ENCODE peak calls at places on chromosomes 2 and 18, in seven cellular contexts. F, W, Y, B, T, J and O are unnamed samples.

GRCh38 chr2:29011650-29012060 is 30.6 kb downstream of the TOGARAM2 start:
- DNase-seq in F (peak), W (no peak), Y (no peak), B (no peak), T (no peak), J (no peak), O (no peak)

GRCh38 chr2:230868151-230868946 is 3.6 kb downstream of the ITM2C start:
- DNase-seq in F (no peak), W (no peak), Y (no peak), B (no peak), T (peak), J (no peak), O (peak)

GRCh38 chr2:75799859-75800258 is 89.1 kb upstream of the GCFC2 start:
- DNase-seq in F (no peak), W (no peak), Y (no peak), B (no peak), T (no peak), J (no peak), O (no peak)

GRCh38 chr2:126784636-126785035 is 114.1 kb upstream of the TEX51 start:
- DNase-seq in F (no peak), W (no peak), Y (no peak), B (no peak), T (no peak), J (no peak), O (no peak)

GRCh38 chr2:179239194-179239593 is 25.4 kb downstream of the SESTD1 start:
- DNase-seq in F (no peak), W (no peak), Y (no peak), B (peak), T (no peak), J (peak), O (no peak)

GRCh38 chr18:67608909-67609308 is 92.4 kb upstream of the DSEL start:
- DNase-seq in F (no peak), W (no peak), Y (no peak), B (no peak), T (no peak), J (peak), O (no peak)

GRCh38 chr2:275457-275856 is 10.7 kb downstream of the ACP1 start:
- DNase-seq in F (no peak), W (no peak), Y (peak), B (no peak), T (no peak), J (no peak), O (no peak)

GRCh38 chr18:58792086-58792485 is 72.6 kb upstream of the ZNF532 start:
- DNase-seq in F (no peak), W (no peak), Y (no peak), B (no peak), T (no peak), J (no peak), O (no peak)

GRCh38 chr2:210399440-210400041 is 77.0 kb downstream of the LANCL1 start:
- DNase-seq in F (no peak), W (no peak), Y (peak), B (no peak), T (no peak), J (peak), O (no peak)
- TF ChIP-seq CTCF in F (no peak), W (peak), Y (peak), B (peak), T (peak), J (peak), O (no peak)

DNA sequence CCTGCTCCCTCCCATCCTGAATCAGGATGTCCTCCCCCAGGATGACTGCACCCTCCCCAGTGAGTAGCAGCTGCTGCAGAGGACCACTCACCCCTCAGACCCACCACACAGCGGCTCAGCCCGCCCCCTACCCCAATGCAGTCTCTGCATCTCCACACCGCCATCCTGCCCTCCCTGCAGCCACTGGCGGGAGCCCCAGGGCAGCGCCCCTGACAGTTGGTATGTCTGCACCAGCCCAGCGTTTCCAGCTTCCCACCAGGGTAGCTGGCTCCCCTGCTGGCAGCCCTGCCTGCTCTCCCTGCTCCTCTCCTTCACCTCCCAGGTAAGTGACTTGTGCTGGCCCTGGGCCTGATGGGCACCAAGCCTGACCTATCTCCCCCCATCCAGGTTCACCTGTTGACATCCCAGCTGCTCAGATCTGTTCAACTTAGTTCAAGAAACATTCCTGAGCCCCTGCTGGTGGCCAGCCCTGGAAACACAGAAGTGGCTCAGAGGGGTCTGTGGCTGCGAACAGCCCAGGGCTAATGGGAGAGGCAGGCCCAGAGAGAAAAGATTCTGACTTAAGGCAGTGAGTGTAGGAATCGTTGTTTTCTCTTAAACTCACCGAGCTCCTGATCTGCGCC is 117.7 kb upstream of the RAB6C start:
- DNase-seq in F (no peak), W (no peak), Y (no peak), B (no peak), T (no peak), J (no peak), O (no peak)
- TF ChIP-seq CTCF in F (no peak), W (no peak), Y (no peak), B (no peak), T (no peak), J (no peak), O (no peak)

GRCh38 chr2:20627712-20628380 is 23.1 kb downstream of the HS1BP3 start:
- DNase-seq in F (no peak), W (no peak), Y (no peak), B (no peak), T (no peak), J (no peak), O (no peak)

GRCh38 chr2:20626698-20627471 is 24.0 kb downstream of the HS1BP3 start:
- DNase-seq in F (no peak), W (no peak), Y (no peak), B (no peak), T (no peak), J (no peak), O (peak)

GRCh38 chr2:20624884-20625485 is 25.9 kb downstream of the HS1BP3 start:
- DNase-seq in F (no peak), W (no peak), Y (no peak), B (no peak), T (no peak), J (no peak), O (no peak)

GRCh38 chr2:20625491-20625919 is 25.4 kb downstream of the HS1BP3 start:
- DNase-seq in F (no peak), W (no peak), Y (no peak), B (no peak), T (no peak), J (no peak), O (no peak)

DNA sequence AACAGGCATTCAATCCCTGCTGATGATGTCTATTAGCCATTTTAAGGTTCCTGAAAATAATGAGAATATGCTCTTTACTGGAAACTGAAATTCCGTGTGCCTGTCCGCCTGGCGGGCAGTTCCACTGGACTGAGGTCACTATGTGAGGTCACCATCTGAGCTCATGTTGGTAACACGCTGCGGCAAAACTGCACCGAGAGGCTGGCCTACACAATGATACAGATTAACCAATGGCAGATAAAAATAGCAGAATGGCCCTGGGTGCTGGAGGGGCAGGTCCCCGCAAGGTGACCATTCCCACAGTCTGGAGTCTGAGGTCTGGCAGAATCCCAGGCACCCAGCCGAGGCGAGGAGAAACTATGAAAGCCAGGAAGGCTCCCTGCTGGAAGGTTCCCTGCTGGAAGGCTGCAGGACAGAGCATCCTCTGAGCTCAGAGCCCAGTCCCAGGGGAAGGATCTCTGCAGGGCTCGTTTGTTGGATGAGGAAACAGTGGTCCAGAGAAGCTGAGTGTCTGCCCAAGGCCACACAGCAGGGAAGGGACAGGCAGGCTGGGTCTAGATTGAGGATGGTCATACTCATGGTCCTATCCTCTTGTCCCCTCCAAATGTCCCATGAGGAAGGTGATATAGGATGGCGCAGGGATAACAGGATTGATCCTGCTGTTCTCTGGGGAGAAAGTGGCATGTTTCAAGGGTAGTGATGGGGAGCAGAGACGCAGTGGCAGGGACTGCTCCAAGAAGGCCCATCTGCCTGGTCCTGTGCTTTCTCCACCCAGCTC is 24.8 kb downstream of the HS1BP3 start:
- DNase-seq in F (no peak), W (no peak), Y (no peak), B (no peak), T (no peak), J (no peak), O (no peak)
- TF ChIP-seq CTCF in F (no peak), W (no peak), Y (no peak), B (no peak), T (no peak), J (no peak), O (no peak)

GRCh38 chr2:125656190-125656589 is 999.8 kb upstream of the GYPC start:
- DNase-seq in F (no peak), W (no peak), Y (no peak), B (no peak), T (no peak), J (no peak), O (no peak)
- TF ChIP-seq CTCF in F (no peak), W (no peak), Y (peak), B (no peak), T (peak), J (no peak), O (no peak)

GRCh38 chr18:48563027-48563426 is 24.2 kb downstream of the CTIF start:
- DNase-seq in F (no peak), W (no peak), Y (no peak), B (no peak), T (no peak), J (peak), O (no peak)

GRCh38 chr18:48560491-48560890 is 21.7 kb downstream of the CTIF start:
- DNase-seq in F (no peak), W (no peak), Y (no peak), B (no peak), T (no peak), J (no peak), O (no peak)

GRCh38 chr18:48565105-48565504 is 26.3 kb downstream of the CTIF start:
- DNase-seq in F (no peak), W (no peak), Y (no peak), B (no peak), T (no peak), J (no peak), O (no peak)

GRCh38 chr18:48564139-48564538 is 25.3 kb downstream of the CTIF start:
- DNase-seq in F (no peak), W (no peak), Y (no peak), B (no peak), T (no peak), J (no peak), O (no peak)

DNA sequence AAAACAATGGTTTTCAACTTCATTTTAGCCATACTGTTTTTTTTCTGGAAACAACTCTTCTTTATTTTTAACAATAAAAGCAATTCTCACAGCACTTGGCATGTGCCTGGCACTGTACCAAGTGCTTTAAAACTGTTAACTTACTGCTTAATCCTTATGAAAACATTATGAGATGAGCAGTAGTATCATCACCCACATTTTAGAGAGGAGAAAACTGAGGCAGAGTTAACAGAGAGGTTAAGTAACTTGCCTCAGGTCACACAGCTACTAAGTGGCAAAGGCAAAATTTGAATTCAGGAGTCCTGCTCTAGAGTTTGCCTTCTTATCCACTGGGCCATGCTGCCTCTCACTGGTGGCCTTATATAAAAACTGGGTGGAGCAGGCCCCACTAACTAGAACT is 23.2 kb downstream of the CTIF start:
- DNase-seq in F (no peak), W (no peak), Y (no peak), B (no peak), T (no peak), J (no peak), O (no peak)
- TF ChIP-seq CTCF in F (no peak), W (no peak), Y (no peak), B (no peak), T (no peak), J (no peak), O (no peak)

GRCh38 chr2:191636235-191636543 is 41.7 kb upstream of the NABP1 start:
- DNase-seq in F (no peak), W (no peak), Y (no peak), B (no peak), T (no peak), J (peak), O (no peak)
- TF ChIP-seq CTCF in F (no peak), W (no peak), Y (no peak), B (no peak), T (no peak), J (no peak), O (no peak)

GRCh38 chr2:217326238-217327022 is 466.6 kb upstream of the TNP1 start:
- DNase-seq in F (no peak), W (no peak), Y (no peak), B (no peak), T (no peak), J (peak), O (no peak)
- TF ChIP-seq CTCF in F (no peak), W (no peak), Y (no peak), B (no peak), T (no peak), J (no peak), O (no peak)

DNA sequence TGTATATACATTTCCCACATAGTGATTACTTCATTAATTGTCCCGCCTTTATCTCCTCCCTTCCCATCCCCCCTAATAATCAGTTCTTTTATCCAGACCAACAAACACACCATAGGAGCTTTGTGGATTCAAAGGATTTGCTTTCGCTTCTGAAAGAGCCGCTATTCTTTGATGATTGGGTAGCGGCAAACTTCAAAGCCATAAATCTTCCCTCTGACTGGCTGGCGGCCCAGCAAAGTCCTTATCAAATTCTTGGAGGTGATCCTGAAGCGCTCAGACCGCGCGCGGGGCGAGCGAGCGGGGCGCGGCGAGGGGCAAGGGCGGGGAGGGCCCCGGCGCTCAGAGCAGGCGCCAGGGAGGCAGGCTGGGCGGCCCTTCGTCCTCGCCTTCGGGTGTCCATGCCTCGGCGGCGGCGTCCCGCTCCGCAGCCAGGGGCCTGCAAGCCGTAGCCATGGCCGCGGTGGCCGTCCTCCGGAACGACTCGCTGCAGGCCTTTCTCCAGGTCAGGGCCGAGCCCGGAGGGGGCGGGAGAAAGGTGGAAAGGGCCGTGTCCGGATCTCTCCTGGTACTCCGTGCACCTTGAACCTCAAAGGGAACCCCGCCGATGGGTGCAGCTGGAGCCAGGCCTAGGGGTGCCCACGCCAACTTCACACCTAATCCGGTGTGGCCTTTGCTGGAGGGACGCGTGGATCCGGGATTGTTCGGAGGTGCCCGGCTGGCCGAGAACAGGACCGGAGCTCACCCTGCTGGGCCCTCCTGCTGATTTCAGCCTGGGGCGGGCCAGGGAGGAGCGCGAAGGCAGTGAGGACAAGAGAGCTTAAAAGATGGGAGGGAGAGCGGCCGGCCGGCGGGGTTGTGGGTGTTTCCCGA is at the start of gene SP5:
- DNase-seq in F (no peak), W (no peak), Y (no peak), B (no peak), T (peak), J (peak), O (peak)
- TF ChIP-seq CTCF in F (no peak), W (no peak), Y (no peak), B (no peak), T (no peak), J (peak), O (no peak)

GRCh38 chr18:44744206-44745180 is 63.8 kb downstream of the SETBP1 start:
- DNase-seq in F (no peak), W (no peak), Y (no peak), B (no peak), T (peak), J (no peak), O (peak)
- TF ChIP-seq CTCF in F (no peak), W (no peak), Y (no peak), B (no peak), T (peak), J (no peak), O (no peak)

GRCh38 chr2:195666113-195666712 is 9.2 kb downstream of the SLC39A10 start:
- DNase-seq in F (no peak), W (no peak), Y (no peak), B (no peak), T (no peak), J (no peak), O (no peak)

GRCh38 chr2:195667974-195668373 is 10.9 kb downstream of the SLC39A10 start:
- DNase-seq in F (no peak), W (no peak), Y (no peak), B (no peak), T (no peak), J (no peak), O (no peak)

GRCh38 chr2:195662138-195662537 is 5.1 kb downstream of the SLC39A10 start:
- DNase-seq in F (no peak), W (no peak), Y (no peak), B (no peak), T (no peak), J (no peak), O (no peak)

GRCh38 chr2:195663007-195663406 is 6.0 kb downstream of the SLC39A10 start:
- DNase-seq in F (no peak), W (no peak), Y (no peak), B (no peak), T (no peak), J (no peak), O (no peak)

DNA sequence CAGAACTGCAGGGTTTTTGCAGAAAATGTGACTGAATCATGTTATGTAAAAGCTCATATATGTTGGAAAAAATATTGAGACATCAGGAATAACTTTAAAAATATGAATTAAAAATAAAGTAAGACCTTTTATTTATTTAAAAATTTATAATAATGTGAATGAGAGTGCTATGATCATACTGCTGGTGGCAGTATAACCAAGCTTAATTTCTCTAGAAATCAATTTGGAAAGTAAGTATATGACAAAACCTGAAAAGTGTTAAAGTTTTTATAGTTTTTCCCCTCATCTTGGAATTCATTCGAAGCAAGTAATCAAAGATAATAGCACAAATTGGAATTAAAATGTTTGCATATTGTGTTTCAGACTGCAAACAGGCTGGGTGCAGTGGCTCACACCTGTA is 7.5 kb downstream of the SLC39A10 start:
- DNase-seq in F (no peak), W (no peak), Y (no peak), B (no peak), T (no peak), J (peak), O (no peak)
- TF ChIP-seq CTCF in F (peak), W (peak), Y (no peak), B (no peak), T (peak), J (peak), O (no peak)